ENCODE peak calls at places on chromosomes 6 and 20, in nine cellular contexts. One of them, this sample, is unnamed.

GRCh38 chr6:6678185-6678671 is 89.7 kb downstream of the LY86 start:
- DNase-seq in activated T-cell treated with anti-CD3 and anti-CD28 coated beads, Interleukin-2, amount 50 U/mL, for 24 hours: no peak
- DNase-seq in right lobe of liver: no peak
- DNase-seq in prostate gland: no peak
- DNase-seq in iris pigment epithelial cell: peak; percentile 65
- DNase-seq in cerebellar cortex: no peak
- DNase-seq in stimulated activated CD4-positive, alpha-beta T cell treated with anti-CD3 and anti-CD28 coated beads, Interleukin-2, amount 100 ng/mL, for 48 hours: no peak
- DNase-seq in activated CD8-positive, alpha-beta memory T cell treated with anti-CD3 and anti-CD28 coated beads for 48 hours: no peak
- DNase-seq in anterior cingulate cortex: no peak
- DNase-seq in this sample: no peak

GRCh38 chr6:149864578-149865535 is 698 bp upstream of the LRP11 start:
- DNase-seq in activated T-cell treated with anti-CD3 and anti-CD28 coated beads, Interleukin-2, amount 50 U/mL, for 24 hours: no peak
- DNase-seq in right lobe of liver: no peak
- DNase-seq in prostate gland: peak; percentile 49
- DNase-seq in iris pigment epithelial cell: peak; percentile 82
- DNase-seq in cerebellar cortex: peak; percentile 87
- DNase-seq in stimulated activated CD4-positive, alpha-beta T cell treated with anti-CD3 and anti-CD28 coated beads, Interleukin-2, amount 100 ng/mL, for 48 hours: no peak
- DNase-seq in activated CD8-positive, alpha-beta memory T cell treated with anti-CD3 and anti-CD28 coated beads for 48 hours: no peak
- DNase-seq in anterior cingulate cortex: peak; percentile 31
- DNase-seq in this sample: no peak

GRCh38 chr20:49562341-49563014 is 5.5 kb downstream of the PTGIS start:
- DNase-seq in activated T-cell treated with anti-CD3 and anti-CD28 coated beads, Interleukin-2, amount 50 U/mL, for 24 hours: no peak
- DNase-seq in right lobe of liver: peak; percentile 63
- DNase-seq in prostate gland: peak; percentile 19
- DNase-seq in iris pigment epithelial cell: peak; percentile 78
- DNase-seq in cerebellar cortex: no peak
- DNase-seq in stimulated activated CD4-positive, alpha-beta T cell treated with anti-CD3 and anti-CD28 coated beads, Interleukin-2, amount 100 ng/mL, for 48 hours: no peak
- DNase-seq in activated CD8-positive, alpha-beta memory T cell treated with anti-CD3 and anti-CD28 coated beads for 48 hours: no peak
- DNase-seq in anterior cingulate cortex: no peak
- DNase-seq in this sample: peak; percentile 89

GRCh38 chr6:72619883-72620696 is 1.8 kb upstream of the KCNQ5 start:
- DNase-seq in activated T-cell treated with anti-CD3 and anti-CD28 coated beads, Interleukin-2, amount 50 U/mL, for 24 hours: peak; percentile 84
- DNase-seq in right lobe of liver: peak; percentile 19
- DNase-seq in prostate gland: no peak
- DNase-seq in iris pigment epithelial cell: peak; percentile 18
- DNase-seq in cerebellar cortex: no peak
- DNase-seq in stimulated activated CD4-positive, alpha-beta T cell treated with anti-CD3 and anti-CD28 coated beads, Interleukin-2, amount 100 ng/mL, for 48 hours: peak; percentile 66
- DNase-seq in activated CD8-positive, alpha-beta memory T cell treated with anti-CD3 and anti-CD28 coated beads for 48 hours: peak; percentile 43
- DNase-seq in anterior cingulate cortex: peak; percentile 39
- DNase-seq in this sample: no peak

GRCh38 chr20:37823276-37823980 is 79.5 kb upstream of the VSTM2L start:
- DNase-seq in activated T-cell treated with anti-CD3 and anti-CD28 coated beads, Interleukin-2, amount 50 U/mL, for 24 hours: no peak
- DNase-seq in right lobe of liver: no peak
- DNase-seq in prostate gland: no peak
- DNase-seq in iris pigment epithelial cell: peak; percentile 30
- DNase-seq in cerebellar cortex: no peak
- DNase-seq in stimulated activated CD4-positive, alpha-beta T cell treated with anti-CD3 and anti-CD28 coated beads, Interleukin-2, amount 100 ng/mL, for 48 hours: no peak
- DNase-seq in activated CD8-positive, alpha-beta memory T cell treated with anti-CD3 and anti-CD28 coated beads for 48 hours: no peak
- DNase-seq in anterior cingulate cortex: no peak
- DNase-seq in this sample: no peak

GRCh38 chr20:44733341-44734069 is 12.2 kb upstream of the KCNK15 start:
- DNase-seq in activated T-cell treated with anti-CD3 and anti-CD28 coated beads, Interleukin-2, amount 50 U/mL, for 24 hours: peak; percentile 67
- DNase-seq in right lobe of liver: peak; percentile 52
- DNase-seq in prostate gland: peak; percentile 70
- DNase-seq in iris pigment epithelial cell: peak; percentile 65
- DNase-seq in cerebellar cortex: peak; percentile 56
- DNase-seq in stimulated activated CD4-positive, alpha-beta T cell treated with anti-CD3 and anti-CD28 coated beads, Interleukin-2, amount 100 ng/mL, for 48 hours: peak; percentile 48
- DNase-seq in activated CD8-positive, alpha-beta memory T cell treated with anti-CD3 and anti-CD28 coated beads for 48 hours: peak; percentile 34
- DNase-seq in anterior cingulate cortex: peak; percentile 54
- DNase-seq in this sample: peak; percentile 82

GRCh38 chr6:164315376-164315775 is 900.9 kb downstream of the QKI start:
- DNase-seq in activated T-cell treated with anti-CD3 and anti-CD28 coated beads, Interleukin-2, amount 50 U/mL, for 24 hours: no peak
- DNase-seq in right lobe of liver: no peak
- DNase-seq in prostate gland: no peak
- DNase-seq in iris pigment epithelial cell: no peak
- DNase-seq in cerebellar cortex: no peak
- DNase-seq in stimulated activated CD4-positive, alpha-beta T cell treated with anti-CD3 and anti-CD28 coated beads, Interleukin-2, amount 100 ng/mL, for 48 hours: no peak
- DNase-seq in activated CD8-positive, alpha-beta memory T cell treated with anti-CD3 and anti-CD28 coated beads for 48 hours: no peak
- DNase-seq in anterior cingulate cortex: no peak
- DNase-seq in this sample: no peak

GRCh38 chr6:6686748-6687601 is 98.5 kb downstream of the LY86 start:
- DNase-seq in activated T-cell treated with anti-CD3 and anti-CD28 coated beads, Interleukin-2, amount 50 U/mL, for 24 hours: peak; percentile 59
- DNase-seq in right lobe of liver: peak; percentile 99
- DNase-seq in prostate gland: peak; percentile 69
- DNase-seq in iris pigment epithelial cell: peak; percentile 78
- DNase-seq in cerebellar cortex: peak; percentile 83
- DNase-seq in stimulated activated CD4-positive, alpha-beta T cell treated with anti-CD3 and anti-CD28 coated beads, Interleukin-2, amount 100 ng/mL, for 48 hours: no peak
- DNase-seq in activated CD8-positive, alpha-beta memory T cell treated with anti-CD3 and anti-CD28 coated beads for 48 hours: no peak
- DNase-seq in anterior cingulate cortex: no peak
- DNase-seq in this sample: peak; percentile 94

GRCh38 chr6:112282217-112282616 is 27.9 kb upstream of the LAMA4 start:
- DNase-seq in activated T-cell treated with anti-CD3 and anti-CD28 coated beads, Interleukin-2, amount 50 U/mL, for 24 hours: no peak
- DNase-seq in right lobe of liver: peak; percentile 21
- DNase-seq in prostate gland: no peak
- DNase-seq in iris pigment epithelial cell: peak; percentile 90
- DNase-seq in cerebellar cortex: no peak
- DNase-seq in stimulated activated CD4-positive, alpha-beta T cell treated with anti-CD3 and anti-CD28 coated beads, Interleukin-2, amount 100 ng/mL, for 48 hours: no peak
- DNase-seq in activated CD8-positive, alpha-beta memory T cell treated with anti-CD3 and anti-CD28 coated beads for 48 hours: no peak
- DNase-seq in anterior cingulate cortex: no peak
- DNase-seq in this sample: no peak

GRCh38 chr20:43959079-43959919 is 44.6 kb downstream of the TOX2 start:
- DNase-seq in activated T-cell treated with anti-CD3 and anti-CD28 coated beads, Interleukin-2, amount 50 U/mL, for 24 hours: peak; percentile 40
- DNase-seq in right lobe of liver: peak; percentile 80
- DNase-seq in prostate gland: no peak
- DNase-seq in iris pigment epithelial cell: peak; percentile 29
- DNase-seq in cerebellar cortex: no peak
- DNase-seq in stimulated activated CD4-positive, alpha-beta T cell treated with anti-CD3 and anti-CD28 coated beads, Interleukin-2, amount 100 ng/mL, for 48 hours: no peak
- DNase-seq in activated CD8-positive, alpha-beta memory T cell treated with anti-CD3 and anti-CD28 coated beads for 48 hours: no peak
- DNase-seq in anterior cingulate cortex: no peak
- DNase-seq in this sample: no peak

GRCh38 chr6:102402635-102403329 is 1009.3 kb downstream of the GRIK2 start:
- DNase-seq in activated T-cell treated with anti-CD3 and anti-CD28 coated beads, Interleukin-2, amount 50 U/mL, for 24 hours: no peak
- DNase-seq in right lobe of liver: no peak
- DNase-seq in prostate gland: no peak
- DNase-seq in iris pigment epithelial cell: no peak
- DNase-seq in cerebellar cortex: peak; percentile 38
- DNase-seq in stimulated activated CD4-positive, alpha-beta T cell treated with anti-CD3 and anti-CD28 coated beads, Interleukin-2, amount 100 ng/mL, for 48 hours: no peak
- DNase-seq in activated CD8-positive, alpha-beta memory T cell treated with anti-CD3 and anti-CD28 coated beads for 48 hours: no peak
- DNase-seq in anterior cingulate cortex: no peak
- DNase-seq in this sample: no peak

GRCh38 chr20:34927736-34928135 is 27.9 kb downstream of the GSS start:
- DNase-seq in activated T-cell treated with anti-CD3 and anti-CD28 coated beads, Interleukin-2, amount 50 U/mL, for 24 hours: no peak
- DNase-seq in right lobe of liver: no peak
- DNase-seq in prostate gland: no peak
- DNase-seq in iris pigment epithelial cell: no peak
- DNase-seq in cerebellar cortex: no peak
- DNase-seq in stimulated activated CD4-positive, alpha-beta T cell treated with anti-CD3 and anti-CD28 coated beads, Interleukin-2, amount 100 ng/mL, for 48 hours: no peak
- DNase-seq in activated CD8-positive, alpha-beta memory T cell treated with anti-CD3 and anti-CD28 coated beads for 48 hours: no peak
- DNase-seq in anterior cingulate cortex: no peak
- DNase-seq in this sample: no peak

GRCh38 chr20:49433387-49433786 is 49.1 kb downstream of the KCNB1 start:
- DNase-seq in activated T-cell treated with anti-CD3 and anti-CD28 coated beads, Interleukin-2, amount 50 U/mL, for 24 hours: no peak
- DNase-seq in right lobe of liver: no peak
- DNase-seq in prostate gland: no peak
- DNase-seq in iris pigment epithelial cell: no peak
- DNase-seq in cerebellar cortex: no peak
- DNase-seq in stimulated activated CD4-positive, alpha-beta T cell treated with anti-CD3 and anti-CD28 coated beads, Interleukin-2, amount 100 ng/mL, for 48 hours: no peak
- DNase-seq in activated CD8-positive, alpha-beta memory T cell treated with anti-CD3 and anti-CD28 coated beads for 48 hours: no peak
- DNase-seq in anterior cingulate cortex: no peak
- DNase-seq in this sample: no peak

GRCh38 chr6:105199711-105200110 is 19.9 kb upstream of the POPDC3 start:
- DNase-seq in activated T-cell treated with anti-CD3 and anti-CD28 coated beads, Interleukin-2, amount 50 U/mL, for 24 hours: no peak
- DNase-seq in right lobe of liver: peak; percentile 37
- DNase-seq in prostate gland: no peak
- DNase-seq in iris pigment epithelial cell: no peak
- DNase-seq in cerebellar cortex: no peak
- DNase-seq in stimulated activated CD4-positive, alpha-beta T cell treated with anti-CD3 and anti-CD28 coated beads, Interleukin-2, amount 100 ng/mL, for 48 hours: no peak
- DNase-seq in activated CD8-positive, alpha-beta memory T cell treated with anti-CD3 and anti-CD28 coated beads for 48 hours: no peak
- DNase-seq in anterior cingulate cortex: no peak
- DNase-seq in this sample: no peak

GRCh38 chr6:41707565-41708200 is 27.7 kb downstream of the TFEB start:
- DNase-seq in activated T-cell treated with anti-CD3 and anti-CD28 coated beads, Interleukin-2, amount 50 U/mL, for 24 hours: peak; percentile 71
- DNase-seq in right lobe of liver: peak; percentile 48
- DNase-seq in prostate gland: no peak
- DNase-seq in iris pigment epithelial cell: no peak
- DNase-seq in cerebellar cortex: peak; percentile 70
- DNase-seq in stimulated activated CD4-positive, alpha-beta T cell treated with anti-CD3 and anti-CD28 coated beads, Interleukin-2, amount 100 ng/mL, for 48 hours: peak; percentile 25
- DNase-seq in activated CD8-positive, alpha-beta memory T cell treated with anti-CD3 and anti-CD28 coated beads for 48 hours: no peak
- DNase-seq in anterior cingulate cortex: peak; percentile 33
- DNase-seq in this sample: no peak